ENCODE peak calls at places on chromosomes 7 and 10, in six cellular contexts. D, L, K, M, U and N are unnamed samples.

GRCh38 chr10:24310104-24310503 is 101.2 kb downstream of the KIAA1217 start:
- DNase-seq in D (no peak), L (peak; percentile 11), K (no peak), M (no peak), U (no peak), N (no peak)

GRCh38 chr10:43236176-43236850 is 30.6 kb downstream of the RASGEF1A start:
- DNase-seq in D (no peak), L (no peak), K (no peak), M (no peak), U (no peak), N (no peak)

GRCh38 chr10:43752682-43753081 is 104.0 kb upstream of the ZNF32 start:
- DNase-seq in D (no peak), L (no peak), K (no peak), M (no peak), U (no peak), N (no peak)

GRCh38 chr10:87660484-87661133 is 931 bp downstream of the PAPSS2 start:
- DNase-seq in D (peak; percentile 85), L (peak; percentile 74), K (peak; percentile 28), M (no peak), U (no peak), N (no peak)

GRCh38 chr7:802500-803242 is 29.6 kb upstream of the SUN1 start:
- DNase-seq in D (no peak), L (no peak), K (no peak), M (no peak), U (no peak), N (no peak)

GRCh38 chr7:47032171-47032915 is 549.6 kb downstream of the TNS3 start:
- DNase-seq in D (no peak), L (no peak), K (no peak), M (no peak), U (no peak), N (no peak)

GRCh38 chr10:117339569-117339968 is 35.7 kb downstream of the PDZD8 start:
- DNase-seq in D (no peak), L (peak; percentile 74), K (no peak), M (no peak), U (no peak), N (peak; percentile 18)

GRCh38 chr7:99190359-99191009 is 17.4 kb downstream of the KPNA7 start:
- DNase-seq in D (no peak), L (no peak), K (no peak), M (no peak), U (no peak), N (no peak)

GRCh38 chr7:24401628-24402593 is 117.9 kb downstream of the NPY start:
- DNase-seq in D (peak; percentile 32), L (peak; percentile 58), K (no peak), M (peak; percentile 49), U (no peak), N (no peak)

GRCh38 chr10:69994262-69994661 is 58.4 kb upstream of the MACROH2A2 start:
- DNase-seq in D (peak; percentile 61), L (peak; percentile 62), K (peak; percentile 30), M (peak; percentile 49), U (no peak), N (no peak)

GRCh38 chr7:158281441-158281840 is 306.2 kb downstream of the PTPRN2 start:
- DNase-seq in D (no peak), L (no peak), K (peak; percentile 1), M (no peak), U (no peak), N (no peak)

GRCh38 chr7:157318015-157318706 is 18.6 kb upstream of the DNAJB6 start:
- DNase-seq in D (peak; percentile 33), L (no peak), K (peak; percentile 32), M (no peak), U (no peak), N (peak; percentile 27)

GRCh38 chr10:124560377-124560776 is 98.8 kb downstream of the LHPP start:
- DNase-seq in D (peak; percentile 72), L (peak; percentile 75), K (peak; percentile 70), M (no peak), U (no peak), N (peak; percentile 90)

GRCh38 chr7:132966731-132967130 is 115.2 kb downstream of the CHCHD3 start:
- DNase-seq in D (no peak), L (no peak), K (no peak), M (no peak), U (no peak), N (no peak)

GRCh38 chr7:13715534-13715933 is 273.9 kb downstream of the ETV1 start:
- DNase-seq in D (no peak), L (no peak), K (no peak), M (no peak), U (no peak), N (no peak)

GRCh38 chr10:132576671-132577349 is 39.2 kb downstream of the INPP5A start:
- DNase-seq in D (no peak), L (no peak), K (no peak), M (no peak), U (no peak), N (no peak)

GRCh38 chr10:30057421-30057841 is 2.0 kb downstream of the JCAD start:
- DNase-seq in D (peak; percentile 47), L (peak; percentile 16), K (no peak), M (no peak), U (no peak), N (no peak)

GRCh38 chr10:101779544-101780186 is 3.6 kb downstream of the NPM3 start:
- DNase-seq in D (peak; percentile 70), L (peak; percentile 70), K (peak; percentile 85), M (peak; percentile 77), U (peak; percentile 74), N (no peak)

GRCh38 chr7:51430480-51431086 is 114.0 kb upstream of the COBL start:
- DNase-seq in D (peak; percentile 46), L (peak; percentile 49), K (no peak), M (peak; percentile 58), U (peak; percentile 18), N (no peak)

GRCh38 chr7:5284304-5285281 is 1.9 kb downstream of the SLC29A4 start:
- DNase-seq in D (peak; percentile 29), L (no peak), K (no peak), M (peak; percentile 72), U (no peak), N (no peak)

GRCh38 chr10:114372179-114372578 is 32.1 kb downstream of the AFAP1L2 start:
- DNase-seq in D (no peak), L (no peak), K (no peak), M (no peak), U (no peak), N (no peak)

GRCh38 chr7:144834516-144835165 is 1.2 kb downstream of the TPK1 start:
- DNase-seq in D (no peak), L (peak; percentile 43), K (peak; percentile 29), M (peak; percentile 69), U (no peak), N (no peak)

GRCh38 chr10:50739618-50740350 is at the start of gene ASAH2B:
- DNase-seq in D (peak; percentile 88), L (peak; percentile 82), K (peak; percentile 85), M (peak; percentile 43), U (peak; percentile 70), N (peak; percentile 30)
- H3K4me3 ChIP-seq in D (peak within 1 kb of the TSS; percentile 89), L (peak within 1 kb of the TSS; percentile 74), K (peak within 1 kb of the TSS; percentile 70), M (peak within 1 kb of the TSS; percentile 67), U (peak within 1 kb of the TSS; percentile 69), N (peak within 1 kb of the TSS; percentile 63)

DNA sequence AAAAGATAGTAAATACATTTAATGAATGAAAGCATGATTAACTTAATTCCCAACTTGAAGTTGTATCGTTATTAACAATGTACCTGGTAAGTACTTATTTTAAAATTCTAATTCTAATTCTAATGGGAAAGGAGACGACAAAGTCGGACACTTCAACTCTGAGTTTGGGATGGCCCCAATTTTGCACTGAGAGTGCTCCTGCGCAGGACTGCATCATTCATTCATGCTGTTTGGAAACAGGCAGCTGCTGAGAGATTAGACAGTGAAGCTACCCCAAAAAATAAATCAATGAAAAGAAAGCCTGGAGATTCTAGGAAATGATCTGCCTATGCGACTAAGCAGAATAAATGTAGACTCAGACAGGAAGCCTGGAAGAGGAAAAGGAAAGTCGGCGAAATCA is 141.7 kb upstream of the VKORC1L1 start:
- DNase-seq in D (no peak), L (no peak), K (no peak), M (no peak), U (no peak), N (no peak)
- H3K4me3 ChIP-seq in D (peak overlapping the region; percentile 59), L (no peak overlapping the region), K (peak overlapping the region; percentile 36), M (no peak overlapping the region), U (no peak overlapping the region), N (peak overlapping the region; percentile 35)

GRCh38 chr10:3502606-3503005 is 282.4 kb downstream of the KLF6 start:
- DNase-seq in D (no peak), L (no peak), K (no peak), M (no peak), U (no peak), N (no peak)

GRCh38 chr10:3503299-3503698 is 281.7 kb downstream of the KLF6 start:
- DNase-seq in D (no peak), L (no peak), K (no peak), M (no peak), U (no peak), N (no peak)

GRCh38 chr10:3497581-3497980 is 287.4 kb downstream of the KLF6 start:
- DNase-seq in D (no peak), L (no peak), K (no peak), M (no peak), U (no peak), N (no peak)

GRCh38 chr10:3499120-3499519 is 285.9 kb downstream of the KLF6 start:
- DNase-seq in D (peak; percentile 60), L (peak; percentile 41), K (no peak), M (no peak), U (no peak), N (no peak)

GRCh38 chr10:3500408-3500856 is 284.6 kb downstream of the KLF6 start:
- DNase-seq in D (peak; percentile 81), L (peak; percentile 100), K (peak; percentile 71), M (no peak), U (no peak), N (peak; percentile 58)
- H3K4me3 ChIP-seq in D (no peak overlapping the region), L (no peak overlapping the region), K (no peak overlapping the region), M (no peak overlapping the region), U (no peak overlapping the region), N (no peak overlapping the region)

GRCh38 chr10:7561216-7561893 is 105.4 kb downstream of the ITIH5 start:
- DNase-seq in D (no peak), L (peak; percentile 29), K (peak; percentile 85), M (no peak), U (no peak), N (no peak)
- H3K4me3 ChIP-seq in D (peak overlapping the region; percentile 65), L (no peak overlapping the region), K (no peak overlapping the region), M (no peak overlapping the region), U (no peak overlapping the region), N (no peak overlapping the region)

GRCh38 chr7:131147604-131148003 is 180.1 kb upstream of the MKLN1 start:
- DNase-seq in D (no peak), L (no peak), K (no peak), M (no peak), U (no peak), N (no peak)

GRCh38 chr7:131143869-131144268 is 183.8 kb upstream of the MKLN1 start:
- DNase-seq in D (no peak), L (no peak), K (no peak), M (no peak), U (no peak), N (no peak)

GRCh38 chr7:131148258-131148657 is 179.4 kb upstream of the MKLN1 start:
- DNase-seq in D (no peak), L (no peak), K (no peak), M (no peak), U (no peak), N (no peak)

GRCh38 chr7:131145026-131145425 is 182.7 kb upstream of the MKLN1 start:
- DNase-seq in D (peak; percentile 23), L (no peak), K (no peak), M (no peak), U (no peak), N (no peak)

GRCh38 chr7:131145770-131146169 is 181.9 kb upstream of the MKLN1 start:
- DNase-seq in D (no peak), L (no peak), K (no peak), M (no peak), U (no peak), N (no peak)
- H3K4me3 ChIP-seq in D (no peak overlapping the region), L (no peak overlapping the region), K (no peak overlapping the region), M (no peak overlapping the region), U (no peak overlapping the region), N (no peak overlapping the region)